ENCODE peak calls at places on chromosomes 13 and 19, in six cellular contexts. One of them, this sample, is unnamed.

GRCh38 chr13:24254151-24254810 is 55.1 kb upstream of the C1QTNF9 start:
- DNase-seq in endothelial cell of umbilical vein: no peak
- DNase-seq in astrocyte: no peak
- DNase-seq in mammary epithelial cell: no peak
- DNase-seq in GM23338: no peak
- DNase-seq in hepatocyte: no peak
- DNase-seq in this sample: no peak

GRCh38 chr19:48400018-48400742 is 6.7 kb downstream of the GRIN2D start:
- DNase-seq in astrocyte: peak; percentile 62
- DNase-seq in GM23338: peak; percentile 99
- DNase-seq in endothelial cell of umbilical vein: peak; percentile 75
- DNase-seq in hepatocyte: peak; percentile 70
- DNase-seq in mammary epithelial cell: peak; percentile 51
- DNase-seq in this sample: peak; percentile 57

GRCh38 chr19:48635263-48635965 is 1.8 kb downstream of the DBP start:
- DNase-seq in mammary epithelial cell: no peak
- DNase-seq in endothelial cell of umbilical vein: peak; percentile 53
- DNase-seq in astrocyte: no peak
- DNase-seq in hepatocyte: peak; percentile 90
- DNase-seq in GM23338: peak; percentile 79
- DNase-seq in this sample: no peak

GRCh38 chr19:55358943-55359908 is 3.8 kb downstream of the GARIN5B start:
- DNase-seq in hepatocyte: no peak
- DNase-seq in mammary epithelial cell: no peak
- DNase-seq in endothelial cell of umbilical vein: no peak
- DNase-seq in astrocyte: no peak
- DNase-seq in GM23338: no peak
- DNase-seq in this sample: no peak

GRCh38 chr19:21824679-21825078 is 11.3 kb downstream of the ZNF43 start:
- DNase-seq in GM23338: no peak
- DNase-seq in astrocyte: peak; percentile 14
- DNase-seq in endothelial cell of umbilical vein: no peak
- DNase-seq in hepatocyte: no peak
- DNase-seq in mammary epithelial cell: no peak
- DNase-seq in this sample: peak; percentile 9

GRCh38 chr19:41637484-41637883 is 10.6 kb upstream of the CEACAM4 start:
- DNase-seq in astrocyte: no peak
- DNase-seq in GM23338: no peak
- DNase-seq in endothelial cell of umbilical vein: no peak
- DNase-seq in hepatocyte: no peak
- DNase-seq in mammary epithelial cell: no peak
- DNase-seq in this sample: no peak

GRCh38 chr13:30158774-30159445 is 148.4 kb downstream of the KATNAL1 start:
- DNase-seq in endothelial cell of umbilical vein: no peak
- DNase-seq in astrocyte: peak; percentile 84
- DNase-seq in mammary epithelial cell: no peak
- DNase-seq in GM23338: no peak
- DNase-seq in hepatocyte: no peak
- DNase-seq in this sample: peak; percentile 86

GRCh38 chr19:22945560-22945959 is 57.4 kb downstream of the ZNF728 start:
- DNase-seq in GM23338: peak; percentile 62
- DNase-seq in mammary epithelial cell: no peak
- DNase-seq in hepatocyte: no peak
- DNase-seq in astrocyte: peak; percentile 20
- DNase-seq in endothelial cell of umbilical vein: no peak
- DNase-seq in this sample: peak; percentile 23

GRCh38 chr19:3350014-3350663 is 16.2 kb upstream of the NFIC start:
- DNase-seq in GM23338: no peak
- DNase-seq in astrocyte: no peak
- DNase-seq in hepatocyte: no peak
- DNase-seq in endothelial cell of umbilical vein: peak; percentile 41
- DNase-seq in mammary epithelial cell: no peak
- DNase-seq in this sample: peak; percentile 69

GRCh38 chr19:18646535-18647370 is 9.9 kb downstream of the KLHL26 start:
- DNase-seq in astrocyte: no peak
- DNase-seq in mammary epithelial cell: no peak
- DNase-seq in endothelial cell of umbilical vein: no peak
- DNase-seq in GM23338: no peak
- DNase-seq in hepatocyte: no peak
- DNase-seq in this sample: no peak

GRCh38 chr19:45016388-45017314 is 15.4 kb downstream of the RELB start:
- DNase-seq in mammary epithelial cell: peak; percentile 67
- DNase-seq in GM23338: peak; percentile 92
- DNase-seq in hepatocyte: peak; percentile 78
- DNase-seq in endothelial cell of umbilical vein: peak; percentile 74
- DNase-seq in astrocyte: peak; percentile 55
- DNase-seq in this sample: peak; percentile 63

GRCh38 chr13:61036715-61037114 is 378.9 kb downstream of the PCDH20 start:
- DNase-seq in GM23338: no peak
- DNase-seq in endothelial cell of umbilical vein: no peak
- DNase-seq in astrocyte: peak; percentile 44
- DNase-seq in mammary epithelial cell: no peak
- DNase-seq in hepatocyte: no peak
- DNase-seq in this sample: no peak

GRCh38 chr19:7515471-7516226 is at the start of gene ZNF358:
- DNase-seq in GM23338: peak; percentile 93
- DNase-seq in mammary epithelial cell: no peak
- DNase-seq in astrocyte: peak; percentile 42
- DNase-seq in endothelial cell of umbilical vein: peak; percentile 44
- DNase-seq in hepatocyte: peak; percentile 92
- DNase-seq in this sample: peak; percentile 67

GRCh38 chr19:41230067-41230857 is 11.2 kb downstream of the AXL start:
- DNase-seq in hepatocyte: no peak
- DNase-seq in mammary epithelial cell: no peak
- DNase-seq in GM23338: no peak
- DNase-seq in astrocyte: no peak
- DNase-seq in endothelial cell of umbilical vein: no peak
- DNase-seq in this sample: no peak

GRCh38 chr13:46278474-46278873 is 66.7 kb downstream of the LRRC63 start:
- DNase-seq in endothelial cell of umbilical vein: no peak
- DNase-seq in GM23338: peak; percentile 56
- DNase-seq in astrocyte: no peak
- DNase-seq in mammary epithelial cell: no peak
- DNase-seq in hepatocyte: peak; percentile 62
- DNase-seq in this sample: no peak

DNA sequence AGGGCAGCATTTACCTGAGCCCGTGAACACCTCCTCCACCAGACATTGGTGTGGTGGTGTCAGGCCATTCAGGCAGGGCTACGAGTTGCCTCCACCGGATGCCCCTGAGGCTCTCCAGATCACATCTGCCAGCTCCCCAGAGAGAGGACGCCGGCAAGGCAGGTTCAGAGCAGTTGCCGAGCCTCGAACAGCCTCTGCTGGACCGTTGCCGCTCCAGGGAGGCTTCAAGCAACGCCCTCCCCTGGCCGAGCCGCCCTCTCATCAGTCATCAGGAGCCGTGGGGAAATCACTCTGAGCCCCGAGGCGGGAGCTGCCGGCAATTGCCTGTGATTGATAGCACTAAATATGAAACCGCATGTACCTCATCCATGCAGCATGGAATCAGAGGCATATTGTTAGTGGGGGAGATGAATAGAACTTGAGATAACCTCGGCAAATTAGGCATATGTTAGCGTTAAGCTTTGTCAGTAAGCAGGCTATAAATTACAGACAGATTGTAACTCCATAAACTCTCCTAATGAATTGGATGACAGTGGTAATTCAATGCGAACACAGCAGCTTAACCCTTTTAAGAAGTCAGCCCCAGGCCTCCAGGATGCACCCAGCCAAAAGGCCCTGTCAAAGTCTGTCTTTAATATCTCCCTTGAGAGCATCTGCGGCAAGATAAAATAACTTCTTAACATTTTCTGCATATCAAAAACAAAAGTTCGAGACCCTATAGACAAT is 29.8 kb upstream of the SPACA7 start:
- DNase-seq in endothelial cell of umbilical vein: no peak
- DNase-seq in GM23338: peak; percentile 53
- DNase-seq in astrocyte: no peak
- DNase-seq in mammary epithelial cell: no peak
- DNase-seq in hepatocyte: peak; percentile 18
- DNase-seq in this sample: no peak
- TF ChIP-seq EZH2 in endothelial cell of umbilical vein: no peak
- TF ChIP-seq EZH2 in GM23338: no peak
- TF ChIP-seq EZH2 in astrocyte: no peak
- TF ChIP-seq EZH2 in mammary epithelial cell: no peak
- TF ChIP-seq EZH2 in hepatocyte: no peak
- TF ChIP-seq EZH2 in this sample: no peak

DNA sequence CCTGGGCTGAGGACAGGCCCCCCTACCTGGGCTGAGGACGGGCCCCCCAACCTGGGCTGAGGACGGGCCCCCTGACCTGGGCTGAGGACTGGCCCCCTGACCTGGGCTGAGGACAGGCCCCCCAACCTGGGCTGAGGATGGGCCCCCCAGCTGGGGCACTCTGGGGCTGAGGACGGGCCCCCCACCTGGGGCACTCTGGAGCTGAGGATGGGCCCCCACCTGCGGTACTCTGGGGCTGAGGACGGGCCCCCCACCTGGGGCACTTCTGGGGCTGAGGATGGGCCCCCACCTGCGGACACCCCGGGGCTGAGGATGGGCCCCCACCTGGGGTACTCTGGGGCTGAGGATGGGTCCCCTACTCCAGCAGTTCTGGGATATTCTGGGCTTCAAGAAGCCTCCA is 65.5 kb downstream of the RASA3 start:
- DNase-seq in astrocyte: no peak
- DNase-seq in endothelial cell of umbilical vein: no peak
- DNase-seq in mammary epithelial cell: no peak
- DNase-seq in GM23338: no peak
- DNase-seq in hepatocyte: no peak
- DNase-seq in this sample: no peak
- H3K4me3 ChIP-seq in astrocyte: no peak overlapping the region
- H3K4me3 ChIP-seq in endothelial cell of umbilical vein: no peak overlapping the region
- H3K4me3 ChIP-seq in mammary epithelial cell: no peak overlapping the region
- H3K4me3 ChIP-seq in GM23338: no peak overlapping the region
- H3K4me3 ChIP-seq in hepatocyte: no peak overlapping the region
- H3K4me3 ChIP-seq in this sample: peak overlapping the region; percentile 20

DNA sequence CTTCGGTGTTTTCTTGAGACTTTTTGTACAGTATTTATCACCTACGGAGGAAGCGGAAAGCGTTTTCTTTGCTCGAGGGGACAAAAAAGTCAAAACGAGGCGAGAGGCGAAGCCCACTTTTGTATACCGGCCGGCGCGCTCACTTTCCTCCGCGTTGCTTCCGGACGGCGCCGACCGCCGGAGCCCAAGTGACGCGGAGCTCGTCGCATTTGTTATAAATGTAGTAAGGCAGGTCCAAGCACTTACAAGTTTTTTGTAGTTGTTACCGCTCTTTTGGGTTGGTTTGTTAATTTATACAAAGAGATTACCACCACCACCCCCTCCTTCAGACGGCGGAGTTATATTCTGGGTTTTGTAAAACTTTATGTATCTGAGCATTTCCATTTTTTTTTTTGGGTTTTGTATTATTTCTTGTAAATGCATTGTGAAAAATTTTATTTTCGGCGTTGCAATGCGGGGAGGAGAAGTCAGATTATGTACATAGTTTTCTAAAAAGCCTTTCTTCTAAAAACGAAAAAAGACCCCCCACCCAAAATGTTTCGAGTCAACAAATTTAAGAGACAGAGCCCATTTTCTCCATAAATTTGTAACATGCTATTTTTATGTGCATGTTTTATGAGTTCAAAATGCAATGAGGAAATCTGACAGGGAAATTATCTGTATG is 2.2 kb downstream of the SOX1 start:
- DNase-seq in astrocyte: no peak
- DNase-seq in hepatocyte: no peak
- DNase-seq in GM23338: no peak
- DNase-seq in endothelial cell of umbilical vein: no peak
- DNase-seq in mammary epithelial cell: no peak
- DNase-seq in this sample: no peak
- TF ChIP-seq EZH2 in astrocyte: peak; percentile 36
- TF ChIP-seq EZH2 in hepatocyte: peak; percentile 100
- TF ChIP-seq EZH2 in GM23338: peak; percentile 98
- TF ChIP-seq EZH2 in endothelial cell of umbilical vein: peak; percentile 91
- TF ChIP-seq EZH2 in mammary epithelial cell: peak; percentile 24
- TF ChIP-seq EZH2 in this sample: peak; percentile 70

GRCh38 chr19:51548213-51548651 is 16.8 kb upstream of the SIGLEC6 start:
- DNase-seq in endothelial cell of umbilical vein: no peak
- DNase-seq in GM23338: no peak
- DNase-seq in hepatocyte: no peak
- DNase-seq in astrocyte: no peak
- DNase-seq in mammary epithelial cell: no peak
- DNase-seq in this sample: no peak

GRCh38 chr19:51546107-51546649 is 14.7 kb upstream of the SIGLEC6 start:
- DNase-seq in hepatocyte: no peak
- DNase-seq in endothelial cell of umbilical vein: no peak
- DNase-seq in mammary epithelial cell: no peak
- DNase-seq in astrocyte: no peak
- DNase-seq in GM23338: no peak
- DNase-seq in this sample: no peak

GRCh38 chr19:51547397-51548212 is 16.1 kb upstream of the SIGLEC6 start:
- DNase-seq in astrocyte: no peak
- DNase-seq in mammary epithelial cell: no peak
- DNase-seq in GM23338: no peak
- DNase-seq in hepatocyte: no peak
- DNase-seq in endothelial cell of umbilical vein: peak; percentile 67
- DNase-seq in this sample: no peak

GRCh38 chr19:51548891-51549305 is 17.4 kb upstream of the SIGLEC6 start:
- DNase-seq in astrocyte: no peak
- DNase-seq in GM23338: no peak
- DNase-seq in mammary epithelial cell: no peak
- DNase-seq in hepatocyte: no peak
- DNase-seq in endothelial cell of umbilical vein: no peak
- DNase-seq in this sample: no peak

DNA sequence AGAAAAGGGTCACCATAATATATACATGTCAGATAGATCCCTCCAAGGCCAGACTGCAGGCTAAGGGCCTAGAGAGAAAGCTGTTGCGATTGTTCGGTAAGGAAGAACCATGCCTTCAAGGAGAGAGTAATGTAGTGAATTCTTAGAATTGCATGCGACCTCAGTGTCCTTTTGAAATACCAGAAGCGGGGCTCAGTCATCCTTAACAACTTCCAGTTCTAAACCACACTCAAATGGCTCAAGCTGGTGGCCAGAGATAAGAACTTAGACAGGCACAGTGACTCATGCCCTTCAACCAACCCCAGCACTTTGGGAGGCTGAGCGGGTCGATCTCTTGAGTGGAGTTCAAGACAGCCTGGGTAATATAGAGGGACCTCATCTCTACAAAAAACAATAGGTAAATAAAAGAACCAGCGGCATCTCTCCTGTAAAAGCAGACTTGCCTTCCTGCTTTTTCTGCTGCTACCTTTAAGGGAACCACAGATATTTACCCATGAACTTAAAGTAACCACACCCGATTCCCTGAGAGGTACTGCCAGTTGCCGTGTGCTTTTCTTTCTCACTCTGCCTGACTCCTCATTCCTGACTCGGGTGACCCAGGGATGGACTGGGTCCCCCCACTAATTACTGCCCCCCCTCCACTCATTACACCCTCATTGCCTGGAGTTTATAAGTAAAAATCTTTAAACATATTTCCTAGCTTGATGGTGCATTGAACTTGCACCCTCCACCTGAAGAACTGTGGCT is 15.4 kb upstream of the SIGLEC6 start:
- DNase-seq in astrocyte: peak; percentile 16
- DNase-seq in endothelial cell of umbilical vein: peak; percentile 91
- DNase-seq in hepatocyte: no peak
- DNase-seq in mammary epithelial cell: no peak
- DNase-seq in GM23338: no peak
- DNase-seq in this sample: peak; percentile 32
- H3K4me3 ChIP-seq in astrocyte: no peak overlapping the region
- H3K4me3 ChIP-seq in endothelial cell of umbilical vein: no peak overlapping the region
- H3K4me3 ChIP-seq in hepatocyte: no peak overlapping the region
- H3K4me3 ChIP-seq in mammary epithelial cell: no peak overlapping the region
- H3K4me3 ChIP-seq in GM23338: no peak overlapping the region
- H3K4me3 ChIP-seq in this sample: no peak overlapping the region

This sample was measured in fibroblast of lung.